ENCODE peak calls at places on chromosomes 13 and 19, in four cellular contexts. V, E, A and F are unnamed samples.

GRCh38 chr19:35732540-35733179 is 9.6 kb downstream of the IGFLR1 start:
- DNase-seq in V (peak; percentile 18), E (no peak), A (no peak), F (no peak)

GRCh38 chr19:49776371-49776764 is 9.6 kb downstream of the AP2A1 start:
- DNase-seq in V (no peak), E (no peak), A (no peak), F (no peak)

GRCh38 chr19:39200818-39201145 is 3.3 kb downstream of the SYCN start:
- DNase-seq in V (no peak), E (no peak), A (no peak), F (no peak)

GRCh38 chr19:19348266-19348665 is 27.6 kb downstream of the MAU2 start:
- DNase-seq in V (no peak), E (no peak), A (no peak), F (no peak)

GRCh38 chr19:10961763-10962536 is 1.1 kb downstream of the SMARCA4 start:
- DNase-seq in V (no peak), E (no peak), A (no peak), F (no peak)

GRCh38 chr13:35526577-35526976 is 50.1 kb upstream of the MAB21L1 start:
- DNase-seq in V (no peak), E (no peak), A (no peak), F (no peak)

GRCh38 chr19:38023245-38023644 is 116.2 kb downstream of the SIPA1L3 start:
- DNase-seq in V (no peak), E (no peak), A (no peak), F (no peak)

GRCh38 chr13:107864543-107865460 is 350.5 kb downstream of the LIG4 start:
- DNase-seq in V (no peak), E (peak; percentile 22), A (peak; percentile 51), F (no peak)

GRCh38 chr19:12952488-12953455 is 4.3 kb downstream of the GADD45GIP1 start:
- DNase-seq in V (no peak), E (peak; percentile 81), A (peak; percentile 85), F (no peak)

GRCh38 chr13:43558942-43559341 is 227.8 kb downstream of the ENOX1 start:
- DNase-seq in V (no peak), E (peak; percentile 64), A (no peak), F (no peak)

GRCh38 chr13:99218126-99218525 is 17.5 kb downstream of the UBAC2 start:
- DNase-seq in V (no peak), E (no peak), A (no peak), F (no peak)

GRCh38 chr19:903266-903797 is 9.7 kb downstream of the R3HDM4 start:
- DNase-seq in V (no peak), E (no peak), A (no peak), F (no peak)

GRCh38 chr19:10404888-10405808 is 1.8 kb upstream of the CDC37 start:
- DNase-seq in V (no peak), E (no peak), A (no peak), F (no peak)

GRCh38 chr19:46890423-46891170 is 29.8 kb downstream of the ARHGAP35 start:
- DNase-seq in V (no peak), E (no peak), A (peak; percentile 35), F (no peak)

GRCh38 chr13:32938907-32939306 is 77.3 kb upstream of the KL start:
- DNase-seq in V (no peak), E (no peak), A (peak; percentile 62), F (no peak)

GRCh38 chr19:14530005-14530348 is 583 bp downstream of the TECR start:
- DNase-seq in V (no peak), E (no peak), A (no peak), F (no peak)

GRCh38 chr19:47483800-47484690 is at the start of gene KPTN:
- DNase-seq in V (peak; percentile 84), E (peak; percentile 83), A (peak; percentile 95), F (peak; percentile 90)

GRCh38 chr19:42965204-42965603 is 28.2 kb upstream of the PSG7 start:
- DNase-seq in V (no peak), E (no peak), A (peak; percentile 43), F (no peak)

GRCh38 chr19:7230826-7231225 is 63.4 kb downstream of the INSR start:
- DNase-seq in V (peak; percentile 46), E (peak; percentile 60), A (no peak), F (no peak)